ENCODE peak calls at places on chromosomes 3 and 15, in six cellular contexts. One of them, this sample, is unnamed.
A peak's percentile ranks its signal among the peaks of the same experiment; 100 is the strongest.

GRCh38 chr3:11727207-11727606 is 83.5 kb upstream of the VGLL4 start:
- DNase-seq in fibroblast of lung: peak; percentile 9
- DNase-seq in body of pancreas: no peak
- DNase-seq in naive thymus-derived CD4-positive, alpha-beta T cell: no peak
- DNase-seq in IMR-90: peak; percentile 13
- DNase-seq in testis: no peak
- DNase-seq in this sample: no peak

GRCh38 chr3:107367353-107367752 is 9.9 kb upstream of the CCDC54 start:
- DNase-seq in fibroblast of lung: peak; percentile 90
- DNase-seq in body of pancreas: peak; percentile 13
- DNase-seq in naive thymus-derived CD4-positive, alpha-beta T cell: no peak
- DNase-seq in IMR-90: peak; percentile 88
- DNase-seq in testis: no peak
- DNase-seq in this sample: peak; percentile 74

GRCh38 chr15:56760186-56760585 is 26.9 kb upstream of the ZNF280D start:
- DNase-seq in fibroblast of lung: peak; percentile 60
- DNase-seq in body of pancreas: peak; percentile 15
- DNase-seq in naive thymus-derived CD4-positive, alpha-beta T cell: no peak
- DNase-seq in IMR-90: peak; percentile 21
- DNase-seq in testis: no peak
- DNase-seq in this sample: no peak

GRCh38 chr15:101028772-101029438 is 109.7 kb downstream of the LRRK1 start:
- DNase-seq in fibroblast of lung: no peak
- DNase-seq in body of pancreas: no peak
- DNase-seq in naive thymus-derived CD4-positive, alpha-beta T cell: no peak
- DNase-seq in IMR-90: no peak
- DNase-seq in testis: peak; percentile 11
- DNase-seq in this sample: no peak

GRCh38 chr3:105688821-105689220 is 180.0 kb downstream of the CBLB start:
- DNase-seq in fibroblast of lung: no peak
- DNase-seq in body of pancreas: no peak
- DNase-seq in naive thymus-derived CD4-positive, alpha-beta T cell: no peak
- DNase-seq in IMR-90: no peak
- DNase-seq in testis: no peak
- DNase-seq in this sample: no peak

GRCh38 chr15:78387678-78388077 is 47.5 kb downstream of the CRABP1 start:
- DNase-seq in fibroblast of lung: no peak
- DNase-seq in body of pancreas: no peak
- DNase-seq in naive thymus-derived CD4-positive, alpha-beta T cell: no peak
- DNase-seq in IMR-90: no peak
- DNase-seq in testis: no peak
- DNase-seq in this sample: no peak

GRCh38 chr3:152159328-152159727 is 109.4 kb upstream of the MBNL1 start:
- DNase-seq in fibroblast of lung: peak; percentile 91
- DNase-seq in body of pancreas: no peak
- DNase-seq in naive thymus-derived CD4-positive, alpha-beta T cell: no peak
- DNase-seq in IMR-90: peak; percentile 94
- DNase-seq in testis: no peak
- DNase-seq in this sample: peak; percentile 31

GRCh38 chr3:25781758-25782594 is 1.3 kb downstream of the NGLY1 start:
- DNase-seq in fibroblast of lung: no peak
- DNase-seq in body of pancreas: no peak
- DNase-seq in naive thymus-derived CD4-positive, alpha-beta T cell: no peak
- DNase-seq in IMR-90: no peak
- DNase-seq in testis: no peak
- DNase-seq in this sample: no peak

GRCh38 chr3:64399205-64399800 is 174.0 kb upstream of the PRICKLE2 start:
- DNase-seq in fibroblast of lung: peak; percentile 50
- DNase-seq in body of pancreas: peak; percentile 39
- DNase-seq in naive thymus-derived CD4-positive, alpha-beta T cell: peak; percentile 2
- DNase-seq in IMR-90: peak; percentile 70
- DNase-seq in testis: peak; percentile 53
- DNase-seq in this sample: no peak

GRCh38 chr15:60328852-60329443 is 68.8 kb downstream of the ANXA2 start:
- DNase-seq in fibroblast of lung: no peak
- DNase-seq in body of pancreas: peak; percentile 22
- DNase-seq in naive thymus-derived CD4-positive, alpha-beta T cell: peak; percentile 10
- DNase-seq in IMR-90: peak; percentile 37
- DNase-seq in testis: peak; percentile 25
- DNase-seq in this sample: no peak

GRCh38 chr3:127831723-127832172 is 9.4 kb upstream of the MGLL start:
- DNase-seq in fibroblast of lung: peak; percentile 6
- DNase-seq in body of pancreas: peak; percentile 68
- DNase-seq in naive thymus-derived CD4-positive, alpha-beta T cell: no peak
- DNase-seq in IMR-90: peak; percentile 49
- DNase-seq in testis: no peak
- DNase-seq in this sample: no peak

GRCh38 chr3:100316656-100317069 is 17.9 kb upstream of the NIT2 start:
- DNase-seq in fibroblast of lung: peak; percentile 53
- DNase-seq in body of pancreas: peak; percentile 21
- DNase-seq in naive thymus-derived CD4-positive, alpha-beta T cell: peak; percentile 51
- DNase-seq in IMR-90: peak; percentile 68
- DNase-seq in testis: peak; percentile 41
- DNase-seq in this sample: peak; percentile 34

GRCh38 chr3:171115667-171116066 is 89.1 kb upstream of the SLC2A2 start:
- DNase-seq in fibroblast of lung: no peak
- DNase-seq in body of pancreas: no peak
- DNase-seq in naive thymus-derived CD4-positive, alpha-beta T cell: no peak
- DNase-seq in IMR-90: no peak
- DNase-seq in testis: no peak
- DNase-seq in this sample: no peak

GRCh38 chr3:126551066-126551838 is 7.5 kb downstream of the C3orf22 start:
- DNase-seq in fibroblast of lung: no peak
- DNase-seq in body of pancreas: no peak
- DNase-seq in naive thymus-derived CD4-positive, alpha-beta T cell: no peak
- DNase-seq in IMR-90: no peak
- DNase-seq in testis: no peak
- DNase-seq in this sample: peak; percentile 43

GRCh38 chr3:126264381-126264780 is 84.0 kb upstream of the ALDH1L1 start:
- DNase-seq in fibroblast of lung: no peak
- DNase-seq in body of pancreas: no peak
- DNase-seq in naive thymus-derived CD4-positive, alpha-beta T cell: no peak
- DNase-seq in IMR-90: no peak
- DNase-seq in testis: no peak
- DNase-seq in this sample: no peak

GRCh38 chr3:133661454-133662255 is at the start of gene TOPBP1:
- DNase-seq in fibroblast of lung: peak; percentile 79
- DNase-seq in body of pancreas: peak; percentile 82
- DNase-seq in naive thymus-derived CD4-positive, alpha-beta T cell: peak; percentile 84
- DNase-seq in IMR-90: peak; percentile 70
- DNase-seq in testis: peak; percentile 90
- DNase-seq in this sample: peak; percentile 92

GRCh38 chr3:32143849-32144757 is 37.7 kb downstream of the GPD1L start:
- DNase-seq in fibroblast of lung: peak; percentile 95
- DNase-seq in body of pancreas: peak; percentile 58
- DNase-seq in naive thymus-derived CD4-positive, alpha-beta T cell: peak; percentile 61
- DNase-seq in IMR-90: peak; percentile 97
- DNase-seq in testis: peak; percentile 75
- DNase-seq in this sample: peak; percentile 43

DNA sequence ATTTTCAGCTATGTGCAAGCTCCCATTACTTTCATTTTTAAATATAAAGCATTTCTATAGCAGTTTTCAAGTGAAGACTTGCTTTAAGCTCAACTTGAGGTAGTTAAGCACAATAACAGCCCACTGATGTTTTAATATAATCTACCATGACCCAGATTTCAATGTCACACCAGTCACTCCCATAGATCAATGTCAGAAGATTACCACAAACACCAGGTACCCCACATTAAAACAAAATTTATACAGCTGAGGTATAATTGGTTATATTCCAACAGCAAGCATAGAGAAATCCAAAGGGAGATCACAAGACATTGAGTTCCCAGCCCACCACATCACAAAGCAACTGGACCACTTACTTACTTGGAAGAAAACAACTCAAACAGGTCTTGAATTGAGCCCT is 22.8 kb downstream of the GTPBP8 start:
- DNase-seq in fibroblast of lung: no peak
- DNase-seq in body of pancreas: no peak
- DNase-seq in naive thymus-derived CD4-positive, alpha-beta T cell: no peak
- DNase-seq in IMR-90: no peak
- DNase-seq in testis: no peak
- DNase-seq in this sample: no peak
- H3K36me3 ChIP-seq in fibroblast of lung: peaks cover 2% of the 10 kb centered on the region
- H3K36me3 ChIP-seq in body of pancreas: no peaks in the 10 kb centered on the region
- H3K36me3 ChIP-seq in naive thymus-derived CD4-positive, alpha-beta T cell: peaks cover 31% of the 10 kb centered on the region
- H3K36me3 ChIP-seq in IMR-90: peaks cover 20% of the 10 kb centered on the region
- H3K36me3 ChIP-seq in testis: no peaks in the 10 kb centered on the region
- H3K36me3 ChIP-seq in this sample: peaks cover 85% of the 10 kb centered on the region

GRCh38 chr3:135107043-135107442 is 312.0 kb downstream of the EPHB1 start:
- DNase-seq in fibroblast of lung: no peak
- DNase-seq in body of pancreas: no peak
- DNase-seq in naive thymus-derived CD4-positive, alpha-beta T cell: no peak
- DNase-seq in IMR-90: no peak
- DNase-seq in testis: no peak
- DNase-seq in this sample: no peak
- H3K36me3 ChIP-seq in fibroblast of lung: no peaks in the 10 kb centered on the region
- H3K36me3 ChIP-seq in body of pancreas: no peaks in the 10 kb centered on the region
- H3K36me3 ChIP-seq in naive thymus-derived CD4-positive, alpha-beta T cell: no peaks in the 10 kb centered on the region
- H3K36me3 ChIP-seq in IMR-90: no peaks in the 10 kb centered on the region
- H3K36me3 ChIP-seq in testis: no peaks in the 10 kb centered on the region
- H3K36me3 ChIP-seq in this sample: no peaks in the 10 kb centered on the region

GRCh38 chr3:14482271-14482721 is 57.8 kb downstream of the GRIP2 start:
- DNase-seq in fibroblast of lung: no peak
- DNase-seq in body of pancreas: no peak
- DNase-seq in naive thymus-derived CD4-positive, alpha-beta T cell: no peak
- DNase-seq in IMR-90: no peak
- DNase-seq in testis: peak; percentile 65
- DNase-seq in this sample: peak; percentile 8
- H3K36me3 ChIP-seq in fibroblast of lung: peaks cover 2% of the 10 kb centered on the region
- H3K36me3 ChIP-seq in body of pancreas: no peaks in the 10 kb centered on the region
- H3K36me3 ChIP-seq in naive thymus-derived CD4-positive, alpha-beta T cell: peaks cover 98% of the 10 kb centered on the region
- H3K36me3 ChIP-seq in IMR-90: peaks cover 74% of the 10 kb centered on the region
- H3K36me3 ChIP-seq in testis: no peaks in the 10 kb centered on the region
- H3K36me3 ChIP-seq in this sample: no peaks in the 10 kb centered on the region

GRCh38 chr15:43135351-43135750 is 2.0 kb downstream of the TMEM62 start:
- DNase-seq in fibroblast of lung: no peak
- DNase-seq in body of pancreas: no peak
- DNase-seq in naive thymus-derived CD4-positive, alpha-beta T cell: no peak
- DNase-seq in IMR-90: no peak
- DNase-seq in testis: no peak
- DNase-seq in this sample: no peak

GRCh38 chr15:43132830-43133428 is 457 bp upstream of the TMEM62 start:
- DNase-seq in fibroblast of lung: no peak
- DNase-seq in body of pancreas: peak; percentile 29
- DNase-seq in naive thymus-derived CD4-positive, alpha-beta T cell: no peak
- DNase-seq in IMR-90: no peak
- DNase-seq in testis: no peak
- DNase-seq in this sample: no peak

GRCh38 chr15:43133429-43134156 is at the start of gene TMEM62:
- DNase-seq in fibroblast of lung: peak; percentile 60
- DNase-seq in body of pancreas: peak; percentile 96
- DNase-seq in naive thymus-derived CD4-positive, alpha-beta T cell: peak; percentile 44
- DNase-seq in IMR-90: peak; percentile 44
- DNase-seq in testis: peak; percentile 80
- DNase-seq in this sample: peak; percentile 77

GRCh38 chr15:43134157-43134637 is 811 bp downstream of the TMEM62 start:
- DNase-seq in fibroblast of lung: no peak
- DNase-seq in body of pancreas: no peak
- DNase-seq in naive thymus-derived CD4-positive, alpha-beta T cell: no peak
- DNase-seq in IMR-90: no peak
- DNase-seq in testis: no peak
- DNase-seq in this sample: no peak
- H3K36me3 ChIP-seq in fibroblast of lung: peaks cover 2% of the 10 kb centered on the region
- H3K36me3 ChIP-seq in body of pancreas: no peaks in the 10 kb centered on the region
- H3K36me3 ChIP-seq in naive thymus-derived CD4-positive, alpha-beta T cell: peaks cover 12% of the 10 kb centered on the region
- H3K36me3 ChIP-seq in IMR-90: peaks cover 8% of the 10 kb centered on the region
- H3K36me3 ChIP-seq in testis: no peaks in the 10 kb centered on the region
- H3K36me3 ChIP-seq in this sample: peaks cover 24% of the 10 kb centered on the region

GRCh38 chr3:73363093-73363492 is 261.6 kb downstream of the PDZRN3 start:
- DNase-seq in fibroblast of lung: no peak
- DNase-seq in body of pancreas: no peak
- DNase-seq in naive thymus-derived CD4-positive, alpha-beta T cell: no peak
- DNase-seq in IMR-90: no peak
- DNase-seq in testis: no peak
- DNase-seq in this sample: no peak
- H3K36me3 ChIP-seq in fibroblast of lung: no peaks in the 10 kb centered on the region
- H3K36me3 ChIP-seq in body of pancreas: no peaks in the 10 kb centered on the region
- H3K36me3 ChIP-seq in naive thymus-derived CD4-positive, alpha-beta T cell: no peaks in the 10 kb centered on the region
- H3K36me3 ChIP-seq in IMR-90: no peaks in the 10 kb centered on the region
- H3K36me3 ChIP-seq in testis: no peaks in the 10 kb centered on the region
- H3K36me3 ChIP-seq in this sample: no peaks in the 10 kb centered on the region

DNA sequence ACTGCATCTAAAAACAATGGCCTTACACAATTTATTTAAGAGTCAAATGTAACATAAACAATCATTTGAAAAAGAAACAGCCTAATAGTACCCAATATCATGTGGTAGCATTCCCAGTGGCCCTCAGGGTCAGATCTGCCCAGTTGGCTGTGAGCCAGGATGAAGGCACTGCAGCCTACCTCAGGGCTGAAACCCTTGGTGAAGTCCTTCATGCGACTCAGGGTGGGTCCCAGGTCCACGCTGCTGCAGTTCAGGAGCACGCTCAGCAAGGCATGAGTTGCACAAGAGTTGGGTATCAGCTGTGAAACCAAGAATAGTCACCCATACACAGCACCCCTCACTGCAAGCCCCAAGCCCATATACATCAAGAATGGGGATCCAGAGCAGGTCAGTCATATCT is 37.1 kb downstream of the SEMA3G start:
- DNase-seq in fibroblast of lung: no peak
- DNase-seq in body of pancreas: peak; percentile 49
- DNase-seq in naive thymus-derived CD4-positive, alpha-beta T cell: no peak
- DNase-seq in IMR-90: no peak
- DNase-seq in testis: no peak
- DNase-seq in this sample: no peak
- H3K36me3 ChIP-seq in fibroblast of lung: peaks cover 38% of the 10 kb centered on the region
- H3K36me3 ChIP-seq in body of pancreas: peaks cover 5% of the 10 kb centered on the region
- H3K36me3 ChIP-seq in naive thymus-derived CD4-positive, alpha-beta T cell: peaks cover 57% of the 10 kb centered on the region
- H3K36me3 ChIP-seq in IMR-90: peaks cover 52% of the 10 kb centered on the region
- H3K36me3 ChIP-seq in testis: no peaks in the 10 kb centered on the region
- H3K36me3 ChIP-seq in this sample: peaks cover 10% of the 10 kb centered on the region

GRCh38 chr15:44656913-44657312 is 6.5 kb downstream of the SPG11 start:
- DNase-seq in fibroblast of lung: no peak
- DNase-seq in body of pancreas: no peak
- DNase-seq in naive thymus-derived CD4-positive, alpha-beta T cell: no peak
- DNase-seq in IMR-90: no peak
- DNase-seq in testis: no peak
- DNase-seq in this sample: no peak

GRCh38 chr15:44654858-44655257 is 8.6 kb downstream of the SPG11 start:
- DNase-seq in fibroblast of lung: no peak
- DNase-seq in body of pancreas: no peak
- DNase-seq in naive thymus-derived CD4-positive, alpha-beta T cell: no peak
- DNase-seq in IMR-90: peak; percentile 20
- DNase-seq in testis: no peak
- DNase-seq in this sample: no peak

GRCh38 chr15:44659041-44659440 is 4.4 kb downstream of the SPG11 start:
- DNase-seq in fibroblast of lung: no peak
- DNase-seq in body of pancreas: no peak
- DNase-seq in naive thymus-derived CD4-positive, alpha-beta T cell: no peak
- DNase-seq in IMR-90: no peak
- DNase-seq in testis: no peak
- DNase-seq in this sample: no peak

GRCh38 chr15:44657378-44657777 is 6.1 kb downstream of the SPG11 start:
- DNase-seq in fibroblast of lung: no peak
- DNase-seq in body of pancreas: no peak
- DNase-seq in naive thymus-derived CD4-positive, alpha-beta T cell: no peak
- DNase-seq in IMR-90: no peak
- DNase-seq in testis: no peak
- DNase-seq in this sample: no peak

GRCh38 chr15:44656241-44656640 is 7.2 kb downstream of the SPG11 start:
- DNase-seq in fibroblast of lung: no peak
- DNase-seq in body of pancreas: no peak
- DNase-seq in naive thymus-derived CD4-positive, alpha-beta T cell: no peak
- DNase-seq in IMR-90: no peak
- DNase-seq in testis: no peak
- DNase-seq in this sample: no peak
- H3K36me3 ChIP-seq in fibroblast of lung: peaks cover 8% of the 10 kb centered on the region
- H3K36me3 ChIP-seq in body of pancreas: peaks cover 4% of the 10 kb centered on the region
- H3K36me3 ChIP-seq in naive thymus-derived CD4-positive, alpha-beta T cell: peaks cover 38% of the 10 kb centered on the region
- H3K36me3 ChIP-seq in IMR-90: peaks cover 17% of the 10 kb centered on the region
- H3K36me3 ChIP-seq in testis: no peaks in the 10 kb centered on the region
- H3K36me3 ChIP-seq in this sample: peaks cover 66% of the 10 kb centered on the region

This sample was measured in MG63.